ENCODE peak calls at places on chromosomes 5 and 9, in four cellular contexts. L is T47D; U is stimulated activated CD4-positive, alpha-beta T cell treated with anti-CD3 and anti-CD28 coated beads, Interleukin-15, amount 100 ng/mL, for 1 hour; T is AG08396. B is an unnamed sample.

GRCh38 chr9:121529237-121529987 is 29.8 kb upstream of the GGTA1 start:
- DNase-seq in L (no peak), U (no peak), T (peak), B (peak)

GRCh38 chr9:125509476-125509875 is 197.5 kb downstream of the MAPKAP1 start:
- DNase-seq in L (no peak), U (no peak), T (peak), B (peak)

GRCh38 chr5:138655530-138656245 is 80.5 kb upstream of the HSPA9 start:
- DNase-seq in L (no peak), U (no peak), T (no peak), B (no peak)

GRCh38 chr9:91948423-91949292 is 1.4 kb downstream of the ROR2 start:
- DNase-seq in L (peak), U (no peak), T (peak), B (peak)

GRCh38 chr9:89278997-89279739 is 31.8 kb upstream of the CKS2 start:
- DNase-seq in L (peak), U (no peak), T (peak), B (peak)

GRCh38 chr5:120207139-120207538 is 257.0 kb upstream of the PRR16 start:
- DNase-seq in L (no peak), U (no peak), T (no peak), B (no peak)

GRCh38 chr5:140169410-140169809 is 5.6 kb upstream of the CYSTM1 start:
- DNase-seq in L (no peak), U (no peak), T (no peak), B (no peak)

GRCh38 chr9:92952861-92953620 is 5.7 kb downstream of the FGD3 start:
- DNase-seq in L (no peak), U (no peak), T (no peak), B (peak)

GRCh38 chr5:179126506-179126991 is 66.4 kb downstream of the ZNF354C start:
- DNase-seq in L (no peak), U (no peak), T (no peak), B (no peak)

GRCh38 chr5:5306696-5307095 is 115.8 kb upstream of the ICE1 start:
- DNase-seq in L (no peak), U (no peak), T (no peak), B (peak)

GRCh38 chr5:88262116-88262515 is 6.5 kb downstream of the TMEM161B start:
- DNase-seq in L (no peak), U (no peak), T (peak), B (peak)

GRCh38 chr5:139430015-139430414 is 9.3 kb downstream of the DNAJC18 start:
- DNase-seq in L (no peak), U (no peak), T (no peak), B (no peak)

GRCh38 chr5:38463634-38464521 is 92.6 kb downstream of the LIFR start:
- DNase-seq in L (no peak), U (no peak), T (peak), B (peak)

GRCh38 chr9:116365056-116365471 is 211.5 kb downstream of the PAPPA start:
- DNase-seq in L (peak), U (no peak), T (peak), B (no peak)

GRCh38 chr5:144538845-144539244 is 368.2 kb downstream of the KCTD16 start:
- DNase-seq in L (no peak), U (no peak), T (no peak), B (no peak)

GRCh38 chr5:126471875-126472537 is 48.8 kb downstream of the GRAMD2B start:
- DNase-seq in L (no peak), U (no peak), T (peak), B (no peak)

GRCh38 chr5:93622240-93622885 is 39.3 kb downstream of the NR2F1 start:
- DNase-seq in L (no peak), U (no peak), T (peak), B (no peak)

GRCh38 chr5:39892708-39893107 is 467.9 kb upstream of the DAB2 start:
- DNase-seq in L (no peak), U (no peak), T (no peak), B (peak)

GRCh38 chr9:89808076-89808701 is 203.4 kb downstream of the GADD45G start:
- DNase-seq in L (no peak), U (no peak), T (no peak), B (no peak)

GRCh38 chr9:97382099-97382718 is 29.7 kb upstream of the TDRD7 start:
- DNase-seq in L (no peak), U (no peak), T (no peak), B (no peak)

GRCh38 chr5:56456002-56456401 is 222.9 kb upstream of the ANKRD55 start:
- DNase-seq in L (no peak), U (no peak), T (peak), B (no peak)

GRCh38 chr5:151101151-151101550 is 20.3 kb upstream of the TNIP1 start:
- DNase-seq in L (no peak), U (no peak), T (no peak), B (no peak)

GRCh38 chr5:175246242-175246891 is 197.6 kb downstream of the DRD1 start:
- DNase-seq in L (no peak), U (no peak), T (peak), B (peak)

GRCh38 chr5:2381070-2381469 is 370.4 kb downstream of the IRX2 start:
- DNase-seq in L (no peak), U (no peak), T (no peak), B (no peak)